ENCODE peak calls at places on chromosomes 6 and 20, in six cellular contexts. B is fibroblast of pulmonary artery; G is Calu3; K is cardiac muscle cell; H is anterior cingulate cortex; W is stimulated activated naive B cell treated with anti-CD40 and anti-IgM and Interleukin-4, amounts not matched to agents 10 μg/mL and 1 μg/mL and 100 μg/mL, for 72 hours. M is an unnamed sample.

GRCh38 chr20:5056801-5057599 is 55.7 kb upstream of the SLC23A2 start:
- DNase-seq in B (peak), G (peak), K (no peak), H (no peak), W (peak), M (peak)

GRCh38 chr6:157556671-157557430 is 175.9 kb downstream of the ZDHHC14 start:
- DNase-seq in B (no peak), G (no peak), K (no peak), H (no peak), W (no peak), M (no peak)

GRCh38 chr20:31685853-31686641 is 36.6 kb downstream of the BCL2L1 start:
- DNase-seq in B (no peak), G (no peak), K (no peak), H (no peak), W (no peak), M (no peak)

GRCh38 chr6:118283759-118284158 is 264.3 kb upstream of the PLN start:
- DNase-seq in B (peak), G (peak), K (peak), H (no peak), W (no peak), M (peak)

GRCh38 chr6:163501440-163501839 is 86.9 kb downstream of the QKI start:
- DNase-seq in B (no peak), G (no peak), K (no peak), H (no peak), W (no peak), M (no peak)

GRCh38 chr6:31728767-31729514 is at the start of gene DDAH2:
- DNase-seq in B (no peak), G (no peak), K (no peak), H (no peak), W (no peak), M (no peak)

GRCh38 chr20:42267793-42268381 is 649.7 kb upstream of the CHD6 start:
- DNase-seq in B (no peak), G (no peak), K (no peak), H (no peak), W (no peak), M (no peak)

GRCh38 chr20:64224344-64225165 is 31.0 kb upstream of the PCMTD2 start:
- DNase-seq in B (peak), G (no peak), K (no peak), H (no peak), W (no peak), M (peak)

GRCh38 chr20:35663813-35664543 is 722 bp downstream of the CPNE1 start:
- DNase-seq in B (no peak), G (peak), K (peak), H (peak), W (peak), M (no peak)

GRCh38 chr6:116090251-116090650 is 10.4 kb upstream of the NT5DC1 start:
- DNase-seq in B (no peak), G (no peak), K (no peak), H (no peak), W (peak), M (no peak)

GRCh38 chr6:165573671-165574070 is 89.4 kb downstream of the PDE10A start:
- DNase-seq in B (peak), G (peak), K (peak), H (no peak), W (no peak), M (no peak)

GRCh38 chr20:40265872-40266533 is 423.0 kb downstream of the MAFB start:
- DNase-seq in B (peak), G (peak), K (peak), H (no peak), W (no peak), M (peak)

GRCh38 chr20:11395581-11395980 is 522.1 kb upstream of the BTBD3 start:
- DNase-seq in B (no peak), G (no peak), K (no peak), H (no peak), W (no peak), M (peak)

GRCh38 chr6:123338394-123338793 is 298.4 kb downstream of the TRDN start:
- DNase-seq in B (no peak), G (no peak), K (no peak), H (no peak), W (no peak), M (no peak)

GRCh38 chr6:167651251-167652041 is 175.3 kb upstream of the AFDN start:
- DNase-seq in B (no peak), G (no peak), K (no peak), H (no peak), W (no peak), M (no peak)

GRCh38 chr6:47168176-47168575 is 126.0 kb upstream of the ADGRF1 start:
- DNase-seq in B (peak), G (peak), K (no peak), H (no peak), W (no peak), M (peak)

GRCh38 chr20:14687317-14687716 is 349.9 kb upstream of the FLRT3 start:
- DNase-seq in B (no peak), G (no peak), K (no peak), H (no peak), W (no peak), M (peak)

GRCh38 chr6:148379966-148380653 is 37.5 kb downstream of the SASH1 start:
- DNase-seq in B (no peak), G (no peak), K (no peak), H (no peak), W (no peak), M (no peak)